ENCODE peak calls at places on chromosomes 7 and 10, in four cellular contexts. Y, T, U and F are unnamed samples.

GRCh38 chr7:1076184-1077072 is 11.5 kb upstream of the GPER1 start:
- DNase-seq in Y (no peak), T (no peak), U (no peak), F (no peak)

GRCh38 chr10:29740981-29741545 is 106.3 kb upstream of the SVIL start:
- DNase-seq in Y (no peak), T (no peak), U (no peak), F (no peak)

GRCh38 chr10:126384269-126384873 is 3.9 kb downstream of the ADAM12 start:
- DNase-seq in Y (no peak), T (peak), U (no peak), F (no peak)

GRCh38 chr7:128860158-128861073 is 2.2 kb upstream of the ATP6V1F start:
- DNase-seq in Y (no peak), T (peak), U (peak), F (no peak)

GRCh38 chr7:110975476-110975875 is 115.5 kb upstream of the LRRN3 start:
- DNase-seq in Y (no peak), T (no peak), U (no peak), F (no peak)

GRCh38 chr10:21754410-21755011 is 220.5 kb downstream of the MLLT10 start:
- DNase-seq in Y (no peak), T (no peak), U (no peak), F (no peak)

GRCh38 chr7:106926892-106927291 is 61.8 kb downstream of the PIK3CG start:
- DNase-seq in Y (no peak), T (no peak), U (no peak), F (no peak)

GRCh38 chr10:102509387-102509786 is 5.6 kb downstream of the SUFU start:
- DNase-seq in Y (no peak), T (peak), U (no peak), F (no peak)

GRCh38 chr7:128137096-128137655 is 103.9 kb upstream of the LEP start:
- DNase-seq in Y (no peak), T (peak), U (no peak), F (no peak)

GRCh38 chr10:102580230-102580629 is 64.0 kb upstream of the TRIM8 start:
- DNase-seq in Y (no peak), T (peak), U (no peak), F (no peak)

GRCh38 chr7:43196379-43196778 is 83.9 kb downstream of the HECW1 start:
- DNase-seq in Y (no peak), T (no peak), U (no peak), F (no peak)

GRCh38 chr10:6145414-6145978 is 56.7 kb downstream of the RBM17 start:
- DNase-seq in Y (no peak), T (no peak), U (no peak), F (no peak)

GRCh38 chr10:27744478-27745379 is 890 bp downstream of the MKX start:
- DNase-seq in Y (no peak), T (peak), U (peak), F (peak)

GRCh38 chr7:37065779-37066271 is 341.5 kb upstream of the AOAH start:
- DNase-seq in Y (no peak), T (peak), U (no peak), F (no peak)

GRCh38 chr10:133259603-133259992 is 17.1 kb downstream of the ADAM8 start:
- DNase-seq in Y (no peak), T (no peak), U (no peak), F (no peak)

GRCh38 chr10:77501846-77502251 is 135.8 kb downstream of the KCNMA1 start:
- DNase-seq in Y (no peak), T (peak), U (no peak), F (no peak)

GRCh38 chr10:92699518-92700272 is 9.9 kb downstream of the HHEX start:
- DNase-seq in Y (peak), T (peak), U (peak), F (no peak)

GRCh38 chr7:44484482-44485313 is 5.8 kb downstream of the NUDCD3 start:
- DNase-seq in Y (no peak), T (no peak), U (no peak), F (no peak)

GRCh38 chr7:69619619-69620018 is 21.3 kb downstream of the AUTS2 start:
- DNase-seq in Y (no peak), T (no peak), U (no peak), F (no peak)

GRCh38 chr10:42753126-42753506 is 29.5 kb upstream of the BMS1 start:
- DNase-seq in Y (peak), T (peak), U (peak), F (peak)

GRCh38 chr7:32921896-32922295 is 30.3 kb upstream of the KBTBD2 start:
- DNase-seq in Y (no peak), T (peak), U (no peak), F (no peak)

GRCh38 chr7:35495377-35495776 is 199.6 kb downstream of the HERPUD2 start:
- DNase-seq in Y (no peak), T (no peak), U (no peak), F (no peak)

GRCh38 chr10:3622845-3623621 is 162.0 kb downstream of the KLF6 start:
- DNase-seq in Y (no peak), T (peak), U (no peak), F (no peak)

GRCh38 chr7:26097837-26098668 is 53.9 kb upstream of the NFE2L3 start:
- DNase-seq in Y (no peak), T (no peak), U (no peak), F (no peak)

GRCh38 chr7:150948791-150949251 is 29.3 kb downstream of the KCNH2 start:
- DNase-seq in Y (no peak), T (no peak), U (peak), F (no peak)

GRCh38 chr10:14545827-14546226 is 215.1 kb upstream of the FRMD4A start:
- DNase-seq in Y (no peak), T (peak), U (no peak), F (no peak)

GRCh38 chr7:43463401-43463980 is 119.4 kb upstream of the STK17A start:
- DNase-seq in Y (no peak), T (no peak), U (no peak), F (peak)

GRCh38 chr7:44697136-44698045 is 51.3 kb upstream of the ZMIZ2 start:
- DNase-seq in Y (no peak), T (no peak), U (no peak), F (no peak)

GRCh38 chr7:105675873-105676484 is 94.7 kb upstream of the EFCAB10 start:
- DNase-seq in Y (no peak), T (no peak), U (no peak), F (no peak)

GRCh38 chr10:72276013-72276387 is 2.3 kb downstream of the DDIT4 start:
- DNase-seq in Y (no peak), T (no peak), U (no peak), F (no peak)

GRCh38 chr7:157355784-157356511 is 19.1 kb downstream of the DNAJB6 start:
- DNase-seq in Y (no peak), T (peak), U (no peak), F (no peak)

GRCh38 chr10:49370326-49371100 is 25.4 kb downstream of the DRGX start:
- DNase-seq in Y (no peak), T (no peak), U (no peak), F (no peak)

GRCh38 chr7:103391150-103391549 is 43.7 kb downstream of the PSMC2 start:
- DNase-seq in Y (no peak), T (no peak), U (no peak), F (no peak)

GRCh38 chr10:70958396-70958795 is 70.0 kb upstream of the PCBD1 start:
- DNase-seq in Y (no peak), T (peak), U (no peak), F (no peak)

GRCh38 chr7:75969182-75969581 is 25.2 kb downstream of the TMEM120A start:
- DNase-seq in Y (no peak), T (no peak), U (no peak), F (no peak)

GRCh38 chr10:113222207-113222606 is 272.2 kb downstream of the TCF7L2 start:
- DNase-seq in Y (no peak), T (no peak), U (no peak), F (no peak)
- H3K14ac ChIP-seq in Y (no peak), T (no peak), U (no peak), F (no peak)

GRCh38 chr7:97495487-97495886 is 236.4 kb upstream of the TAC1 start:
- DNase-seq in Y (no peak), T (no peak), U (no peak), F (no peak)
- H2AFZ ChIP-seq in Y (no peak), T (no peak), U (no peak), F (no peak)

GRCh38 chr7:22821702-22822485 is 755 bp downstream of the TOMM7 start:
- DNase-seq in Y (no peak), T (no peak), U (no peak), F (no peak)
- H3K14ac ChIP-seq in Y (no peak), T (peak), U (peak), F (no peak)

DNA sequence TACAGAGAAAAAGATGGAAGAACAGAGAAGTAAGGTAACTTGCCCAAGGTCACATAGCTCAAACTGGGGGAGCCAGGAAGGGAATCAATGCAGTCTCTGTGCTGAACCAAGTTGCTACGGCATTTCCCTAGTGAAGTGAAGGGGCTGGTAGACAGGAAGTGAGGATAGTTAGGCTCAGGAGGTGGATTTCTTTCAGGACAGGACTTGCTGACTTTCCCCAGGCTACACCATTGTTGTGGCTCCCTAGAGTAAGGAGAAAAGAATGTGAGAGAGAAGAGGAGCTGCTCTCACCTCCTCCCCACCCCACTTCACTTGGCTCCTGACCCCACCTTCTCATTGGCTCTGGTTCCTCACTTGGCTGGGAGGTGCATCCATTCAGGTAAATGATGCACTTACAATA is 316.9 kb downstream of the INHBA start:
- DNase-seq in Y (no peak), T (peak), U (peak), F (no peak)
- H2AFZ ChIP-seq in Y (peak), T (peak), U (no peak), F (no peak)

GRCh38 chr7:2800923-2801682 is 43.0 kb downstream of the GNA12 start:
- DNase-seq in Y (no peak), T (peak), U (no peak), F (no peak)
- H3K14ac ChIP-seq in Y (no peak), T (peak), U (no peak), F (no peak)